ENCODE peak calls at places on chromosome 4, in eight cellular contexts. A is AG04449; S is colonic mucosa; P is CD8-positive, alpha-beta T cell; T is lung; N is mucosa of descending colon; V is fibroblast of lung; F is stomach. W is an unnamed sample.

GRCh38 chr4:6478546-6479220 is 6.3 kb upstream of the PPP2R2C start:
- DNase-seq in F (no peak), A (no peak), V (no peak), N (no peak), P (no peak), S (peak; percentile 3), T (no peak), W (no peak)

GRCh38 chr4:27010334-27010940 is 149.8 kb downstream of the STIM2 start:
- DNase-seq in F (peak; percentile 56), A (no peak), V (peak; percentile 62), P (peak; percentile 66), T (peak; percentile 51), S (peak; percentile 53), N (peak; percentile 63), W (no peak)

GRCh38 chr4:67714248-67714583 is 13.3 kb upstream of the UBA6 start:
- DNase-seq in A (no peak), N (no peak), V (no peak), F (no peak), T (no peak), P (no peak), S (no peak), W (peak; percentile 37)

GRCh38 chr4:7423801-7424552 is 10.8 kb downstream of the PSAPL1 start:
- DNase-seq in A (no peak), N (no peak), P (no peak), F (peak; percentile 14), S (no peak), T (no peak), V (peak; percentile 19), W (no peak)

GRCh38 chr4:6986067-6986780 is 56.9 kb upstream of the TADA2B start:
- DNase-seq in S (peak; percentile 49), V (peak; percentile 83), T (no peak), N (no peak), A (no peak), F (no peak), P (no peak), W (no peak)

GRCh38 chr4:164508126-164508525 is 245.8 kb upstream of the SMIM31 start:
- DNase-seq in N (no peak), T (no peak), V (peak; percentile 57), F (no peak), S (no peak), A (no peak), P (no peak), W (no peak)

GRCh38 chr4:8538703-8539567 is 41.3 kb upstream of the GPR78 start:
- DNase-seq in A (no peak), F (peak; percentile 63), P (no peak), N (no peak), S (no peak), V (peak; percentile 65), T (no peak), W (no peak)

GRCh38 chr4:161222889-161223288 is 940.9 kb downstream of the FSTL5 start:
- DNase-seq in F (no peak), S (no peak), N (no peak), T (no peak), V (no peak), A (no peak), P (no peak), W (no peak)

GRCh38 chr4:110510282-110510681 is 34.3 kb downstream of the ENPEP start:
- DNase-seq in T (no peak), V (no peak), A (no peak), P (no peak), F (no peak), N (no peak), S (peak; percentile 24), W (no peak)

GRCh38 chr4:187128971-187129370 is 405.3 kb upstream of the FAT1 start:
- DNase-seq in T (no peak), N (no peak), A (peak; percentile 54), S (no peak), V (peak; percentile 83), F (no peak), P (no peak), W (peak; percentile 4)

GRCh38 chr4:7947927-7948326 is 8.3 kb upstream of the AFAP1 start:
- DNase-seq in A (no peak), F (no peak), S (no peak), P (peak; percentile 39), N (no peak), T (no peak), V (no peak), W (no peak)

GRCh38 chr4:165201806-165202205 is 5.6 kb upstream of the KLHL2 start:
- DNase-seq in N (no peak), T (no peak), P (no peak), S (no peak), V (peak; percentile 51), A (peak; percentile 28), F (no peak), W (no peak)

GRCh38 chr4:76533314-76533713 is 98.3 kb downstream of the SHROOM3 start:
- DNase-seq in P (no peak), V (no peak), A (no peak), T (no peak), F (no peak), N (no peak), S (no peak), W (no peak)

GRCh38 chr4:7529368-7529923 is 94.7 kb upstream of the PSAPL1 start:
- DNase-seq in S (no peak), V (no peak), F (no peak), T (no peak), N (no peak), P (no peak), A (no peak), W (no peak)

GRCh38 chr4:4384837-4385236 is 2.1 kb upstream of the NSG1 start:
- DNase-seq in A (no peak), V (no peak), P (no peak), T (no peak), F (no peak), N (no peak), S (no peak), W (no peak)

GRCh38 chr4:147863111-147863747 is 131.3 kb downstream of the ARHGAP10 start:
- DNase-seq in T (no peak), A (no peak), N (no peak), F (no peak), V (no peak), P (no peak), S (no peak), W (no peak)

GRCh38 chr4:39812500-39812899 is 114.6 kb downstream of the UBE2K start:
- DNase-seq in V (no peak), A (no peak), F (no peak), T (no peak), S (no peak), P (no peak), N (no peak), W (no peak)

DNA sequence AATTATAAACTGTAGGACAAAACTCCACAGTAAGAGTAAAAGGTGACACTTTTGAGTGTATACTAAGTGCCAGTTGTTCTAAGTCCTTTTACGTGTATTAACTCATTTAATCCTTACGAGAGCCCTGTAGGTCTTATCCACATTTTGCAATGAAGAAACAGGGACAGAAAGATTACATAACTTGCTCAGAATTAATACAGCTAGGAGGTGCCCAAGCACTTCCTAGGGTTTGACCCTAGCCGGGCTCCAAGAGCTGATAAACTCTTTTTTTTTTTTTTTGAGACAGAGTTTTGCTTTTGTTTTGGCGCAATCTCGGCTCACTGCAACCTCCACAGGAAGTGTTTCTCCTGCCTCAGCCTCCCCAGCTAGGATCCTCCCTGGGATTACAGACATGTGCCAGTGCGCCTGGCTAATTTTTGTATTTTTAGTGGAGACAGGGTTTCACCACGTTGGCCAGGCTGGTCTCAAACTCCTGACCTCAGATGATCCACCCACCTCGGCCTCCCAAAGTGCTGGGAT is 110.4 kb downstream of the UBE2K start:
- DNase-seq in N (no peak), A (no peak), F (no peak), S (no peak), T (no peak), V (no peak), P (no peak), W (no peak)
- TF ChIP-seq CTCF in N (no peak), A (no peak), F (no peak), S (no peak), T (no peak), V (no peak), P (no peak), W (no peak)

GRCh38 chr4:1170805-1171305 is 1.5 kb downstream of the SPON2 start:
- DNase-seq in S (no peak), T (no peak), N (peak; percentile 41), P (no peak), V (no peak), A (no peak), F (no peak), W (no peak)
- H3K4me3 ChIP-seq in S (peak overlapping the region; percentile 30), T (no peak overlapping the region), N (no peak overlapping the region), P (peak overlapping the region; percentile 45), V (peak overlapping the region; percentile 66), A (no peak overlapping the region), F (peak overlapping the region; percentile 37), W (peak overlapping the region; percentile 76)

GRCh38 chr4:113330200-113330599 is 280.7 kb downstream of the ANK2 start:
- DNase-seq in T (no peak), N (no peak), F (no peak), S (no peak), A (no peak), P (no peak), V (no peak), W (no peak)

GRCh38 chr4:113327513-113327912 is 278.1 kb downstream of the ANK2 start:
- DNase-seq in P (no peak), T (no peak), N (no peak), A (no peak), S (no peak), F (no peak), V (no peak), W (no peak)

GRCh38 chr4:113331811-113332210 is 282.4 kb downstream of the ANK2 start:
- DNase-seq in F (no peak), P (no peak), T (no peak), A (no peak), N (no peak), V (no peak), S (no peak), W (no peak)

GRCh38 chr4:113325876-113326615 is 276.6 kb downstream of the ANK2 start:
- DNase-seq in V (no peak), A (no peak), T (no peak), P (no peak), S (no peak), N (no peak), F (no peak), W (no peak)

GRCh38 chr4:113328514-113328913 is 279.1 kb downstream of the ANK2 start:
- DNase-seq in N (no peak), T (no peak), A (no peak), F (no peak), P (no peak), V (no peak), S (no peak), W (no peak)
- TF ChIP-seq CTCF in N (no peak), T (no peak), A (peak; percentile 43), F (peak; percentile 13), P (peak; percentile 37), V (peak; percentile 45), S (no peak), W (peak; percentile 53)

DNA sequence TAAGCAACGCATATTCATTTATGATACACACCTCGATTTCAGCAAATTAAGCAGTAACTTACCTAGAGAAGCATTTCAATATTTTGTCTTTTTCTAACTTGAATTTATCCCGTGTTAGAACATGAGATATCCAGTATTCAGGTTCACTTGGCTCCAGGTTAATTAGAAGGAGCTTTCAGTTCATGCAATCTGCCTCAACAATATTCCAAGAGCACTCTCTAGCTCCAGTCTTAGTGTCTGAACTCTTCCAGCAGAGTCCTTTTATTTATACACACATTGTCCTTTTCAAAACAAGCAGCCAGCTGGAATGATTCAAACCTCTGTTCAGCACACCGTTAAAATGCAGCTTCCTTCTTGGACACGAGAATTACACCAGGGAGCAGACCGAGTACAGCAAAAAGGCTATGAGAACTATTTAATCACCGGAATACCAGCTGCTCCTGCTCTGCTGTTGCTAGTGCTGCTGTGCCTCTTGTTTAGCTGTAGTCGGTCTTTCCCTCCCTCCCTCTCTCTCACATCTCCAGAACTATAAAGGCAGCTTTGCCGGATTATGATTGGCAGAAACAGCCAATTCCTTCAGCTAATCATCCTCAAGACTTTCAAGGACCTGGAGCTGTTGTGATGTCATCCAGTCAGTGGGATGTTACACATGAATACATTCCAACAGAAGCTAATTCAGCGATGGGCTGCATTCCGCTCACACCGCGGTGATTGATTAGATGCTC is at the start of gene NDST4:
- DNase-seq in S (no peak), A (no peak), F (no peak), P (no peak), T (no peak), N (no peak), V (peak; percentile 79), W (peak; percentile 16)
- H3K4me3 ChIP-seq in S (no peak within 1 kb of the TSS), A (no peak within 1 kb of the TSS), F (peak within 1 kb of the TSS; percentile 12), P (no peak within 1 kb of the TSS), T (no peak within 1 kb of the TSS), N (no peak within 1 kb of the TSS), V (no peak within 1 kb of the TSS), W (peak within 1 kb of the TSS; percentile 19)